ENCODE peak calls at places on chromosomes 16 and 17, in four cellular contexts. F, N, U and R are unnamed samples.

GRCh38 chr17:15298176-15298575 is 33.0 kb upstream of the PMP22 start:
- DNase-seq in F (no peak), N (peak; percentile 12), U (no peak), R (no peak)

GRCh38 chr17:49224997-49225337 is 5.6 kb downstream of the PHOSPHO1 start:
- DNase-seq in F (no peak), U (no peak), N (no peak), R (no peak)

GRCh38 chr17:17877548-17878358 is 41.0 kb upstream of the SREBF1 start:
- DNase-seq in F (peak; percentile 67), U (peak; percentile 92), N (no peak), R (no peak)

GRCh38 chr17:74566132-74566753 is 1.1 kb downstream of the CD300H start:
- DNase-seq in F (no peak), U (peak; percentile 72), N (peak; percentile 25), R (peak; percentile 31)

GRCh38 chr17:8679136-8679535 is 48.6 kb upstream of the MYH10 start:
- DNase-seq in N (no peak), F (no peak), U (no peak), R (no peak)

GRCh38 chr17:34892864-34893263 is 68.4 kb downstream of the CCT6B start:
- DNase-seq in U (peak; percentile 78), N (no peak), F (no peak), R (peak; percentile 26)

GRCh38 chr16:53054670-53055485 is at the start of gene CHD9:
- DNase-seq in N (peak; percentile 83), U (peak; percentile 96), F (peak; percentile 55), R (peak; percentile 78)

GRCh38 chr17:41614098-41614497 is 1.5 kb upstream of the KRT16 start:
- DNase-seq in U (no peak), F (no peak), N (no peak), R (no peak)

GRCh38 chr16:75593825-75594820 is 27.9 kb downstream of the GABARAPL2 start:
- DNase-seq in N (peak; percentile 17), U (no peak), F (no peak), R (peak; percentile 81)

GRCh38 chr16:22420606-22421135 is 46.3 kb upstream of the CDR2 start:
- DNase-seq in U (no peak), F (no peak), N (no peak), R (no peak)

GRCh38 chr16:1538804-1539520 is 5.5 kb downstream of the TMEM204 start:
- DNase-seq in N (no peak), U (peak; percentile 16), F (no peak), R (no peak)

GRCh38 chr17:49496183-49496865 is 1.2 kb downstream of the NGFR start:
- DNase-seq in N (peak; percentile 59), F (no peak), U (peak; percentile 94), R (peak; percentile 56)

GRCh38 chr16:89629827-89630610 is 16.6 kb downstream of the DPEP1 start:
- DNase-seq in F (no peak), N (no peak), U (no peak), R (no peak)

GRCh38 chr16:81567987-81568748 is 123.6 kb downstream of the CMIP start:
- DNase-seq in F (no peak), U (no peak), N (peak; percentile 81), R (peak; percentile 83)

GRCh38 chr17:3613139-3613538 is 3.9 kb upstream of the TRPV1 start:
- DNase-seq in F (no peak), U (no peak), N (no peak), R (no peak)

GRCh38 chr17:58630883-58631522 is 60.8 kb downstream of the TEX14 start:
- DNase-seq in N (peak; percentile 98), F (no peak), U (peak; percentile 70), R (no peak)

GRCh38 chr17:39822051-39822450 is 42.1 kb downstream of the IKZF3 start:
- DNase-seq in U (no peak), N (no peak), F (no peak), R (no peak)

GRCh38 chr17:74803388-74803930 is 27.3 kb upstream of the NAT9 start:
- DNase-seq in F (no peak), N (no peak), U (no peak), R (no peak)

GRCh38 chr17:16377804-16378400 is 3.0 kb upstream of the UBB start:
- DNase-seq in N (peak; percentile 83), U (no peak), F (no peak), R (no peak)

GRCh38 chr16:51875834-51876725 is 670.9 kb downstream of the TOX3 start:
- DNase-seq in N (no peak), U (peak; percentile 31), F (no peak), R (no peak)

GRCh38 chr17:37570527-37571093 is 38.6 kb downstream of the SYNRG start:
- DNase-seq in F (peak; percentile 4), U (peak; percentile 67), N (peak; percentile 89), R (peak; percentile 94)

GRCh38 chr17:33435716-33436301 is 142.7 kb upstream of the ASIC2 start:
- DNase-seq in U (no peak), F (no peak), N (peak; percentile 1), R (no peak)

GRCh38 chr17:3796110-3796821 is 4.7 kb downstream of the ITGAE start:
- DNase-seq in N (no peak), U (no peak), F (no peak), R (no peak)

GRCh38 chr17:27531469-27531948 is 75.3 kb downstream of the KSR1 start:
- DNase-seq in U (no peak), N (no peak), F (no peak), R (no peak)

GRCh38 chr17:3802461-3803307 is 1.7 kb upstream of the ITGAE start:
- DNase-seq in F (peak; percentile 74), U (no peak), N (peak; percentile 48), R (no peak)

GRCh38 chr17:42072323-42073187 is 22.2 kb upstream of the C17orf113 start:
- DNase-seq in N (no peak), U (peak; percentile 79), F (no peak), R (no peak)

GRCh38 chr16:68423771-68424170 is 24.5 kb downstream of the SMPD3 start:
- DNase-seq in N (no peak), U (no peak), F (no peak), R (no peak)
- H3K27ac ChIP-seq in N (no peak overlapping the region), U (no peak overlapping the region), F (no peak overlapping the region), R (no peak overlapping the region)

GRCh38 chr16:11797957-11798299 is 870 bp upstream of the ZC3H7A start:
- DNase-seq in U (no peak), F (no peak), N (no peak), R (peak; percentile 13)

GRCh38 chr16:11800385-11800718 is 3.3 kb upstream of the ZC3H7A start:
- DNase-seq in F (no peak), N (no peak), U (no peak), R (no peak)

GRCh38 chr16:11801481-11802021 is 4.5 kb upstream of the ZC3H7A start:
- DNase-seq in N (peak; percentile 71), F (no peak), U (no peak), R (peak; percentile 72)

GRCh38 chr16:11799017-11799381 is 1.9 kb upstream of the ZC3H7A start:
- DNase-seq in N (no peak), F (no peak), U (no peak), R (no peak)

GRCh38 chr16:11799509-11800384 is 2.7 kb upstream of the ZC3H7A start:
- DNase-seq in F (no peak), U (no peak), N (no peak), R (no peak)
- H3K27ac ChIP-seq in F (no peak overlapping the region), U (no peak overlapping the region), N (no peak overlapping the region), R (peak overlapping the region; percentile 95)

GRCh38 chr17:44487170-44487569 is 16.0 kb downstream of the GPATCH8 start:
- DNase-seq in U (no peak), F (no peak), N (no peak), R (no peak)

GRCh38 chr17:44492706-44493272 is 10.4 kb downstream of the GPATCH8 start:
- DNase-seq in U (no peak), N (no peak), F (no peak), R (no peak)

GRCh38 chr17:44493339-44493738 is 9.9 kb downstream of the GPATCH8 start:
- DNase-seq in F (no peak), U (no peak), N (no peak), R (no peak)

DNA sequence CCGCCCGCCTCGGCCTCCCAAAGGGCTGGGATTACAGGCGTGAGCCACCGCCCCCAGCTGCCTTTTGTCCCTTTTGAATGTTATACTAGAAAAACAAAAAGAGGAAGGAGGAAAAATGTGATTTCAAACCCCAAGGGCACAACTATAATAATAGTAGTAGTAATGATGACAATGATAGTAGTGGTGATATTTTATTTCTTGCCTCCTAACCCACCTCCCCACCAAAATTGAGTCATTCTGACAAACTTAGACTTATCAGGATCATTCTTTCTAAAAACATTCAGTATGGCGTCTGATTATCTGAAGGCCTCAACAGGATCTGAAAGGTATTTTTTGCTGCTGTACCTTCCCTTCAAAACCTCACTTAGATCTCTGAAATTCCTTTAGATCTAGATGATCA is 13.6 kb downstream of the GPATCH8 start:
- DNase-seq in F (no peak), N (no peak), U (no peak), R (no peak)
- H3K27ac ChIP-seq in F (no peak overlapping the region), N (no peak overlapping the region), U (no peak overlapping the region), R (no peak overlapping the region)

GRCh38 chr16:15609286-15609649 is 33.7 kb downstream of the MARF1 start:
- DNase-seq in F (no peak), U (no peak), N (no peak), R (no peak)
- H3K27ac ChIP-seq in F (no peak overlapping the region), U (no peak overlapping the region), N (no peak overlapping the region), R (no peak overlapping the region)

DNA sequence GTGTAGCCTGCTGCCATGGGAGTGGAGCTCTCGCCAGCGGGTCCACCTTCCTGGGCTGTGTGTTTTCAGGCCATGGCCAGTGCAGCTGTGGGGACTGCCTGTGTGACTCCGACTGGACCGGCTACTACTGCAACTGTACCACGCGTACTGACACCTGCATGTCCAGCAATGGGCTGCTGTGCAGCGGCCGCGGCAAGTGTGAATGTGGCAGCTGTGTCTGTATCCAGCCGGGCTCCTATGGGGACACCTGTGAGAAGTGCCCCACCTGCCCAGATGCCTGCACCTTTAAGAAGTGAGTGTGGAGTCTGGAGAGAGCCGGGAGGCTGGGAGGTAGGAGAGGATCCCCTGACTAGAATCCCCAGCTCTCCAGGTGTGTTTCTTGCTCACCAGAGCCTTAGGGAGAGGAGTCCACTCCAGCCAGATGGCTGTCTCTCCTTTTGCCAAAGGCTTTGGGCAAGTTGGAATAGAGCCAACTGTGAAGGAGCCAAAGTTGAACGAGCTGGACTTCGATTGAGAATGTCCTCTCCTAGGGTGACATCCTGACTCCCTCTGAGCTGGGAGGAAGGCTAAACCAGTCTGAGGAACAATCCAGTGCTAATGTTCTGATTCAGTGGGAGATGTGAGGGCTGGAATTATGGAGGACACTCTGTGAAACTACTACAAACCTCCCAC is 24.4 kb upstream of the EFCAB13 start:
- DNase-seq in N (no peak), F (no peak), U (no peak), R (no peak)
- H3K27ac ChIP-seq in N (no peak overlapping the region), F (no peak overlapping the region), U (no peak overlapping the region), R (no peak overlapping the region)